ENCODE peak calls at places on chromosome 22, in four cellular contexts. Q, V, Z and G are unnamed samples.

GRCh38 chr22:49251371-49251770 is 576.3 kb downstream of the BRD1 start:
- DNase-seq in Q (no peak), V (no peak), Z (peak; percentile 23), G (no peak)

GRCh38 chr22:45008853-45009751 is 703 bp downstream of the PHF21B start:
- DNase-seq in Q (peak; percentile 31), V (no peak), Z (no peak), G (no peak)

GRCh38 chr22:50522806-50523438 is 2.5 kb downstream of the SCO2 start:
- DNase-seq in Q (no peak), V (no peak), Z (no peak), G (no peak)

GRCh38 chr22:31155425-31155824 is 4.6 kb upstream of the RNF185 start:
- DNase-seq in Q (no peak), V (no peak), Z (no peak), G (no peak)

GRCh38 chr22:42991010-42991651 is 23.8 kb downstream of the PACSIN2 start:
- DNase-seq in Q (peak; percentile 58), V (no peak), Z (no peak), G (no peak)

GRCh38 chr22:42801537-42802165 is 55.4 kb downstream of the ARFGAP3 start:
- DNase-seq in Q (no peak), V (no peak), Z (no peak), G (no peak)

GRCh38 chr22:30806391-30806861 is 111.8 kb downstream of the OSBP2 start:
- DNase-seq in Q (peak; percentile 57), V (no peak), Z (no peak), G (no peak)

GRCh38 chr22:44920183-44920582 is 89.6 kb downstream of the PHF21B start:
- DNase-seq in Q (no peak), V (peak; percentile 32), Z (peak; percentile 26), G (no peak)

GRCh38 chr22:31206896-31207687 is 5.0 kb upstream of the LIMK2 start:
- DNase-seq in Q (no peak), V (no peak), Z (no peak), G (no peak)

GRCh38 chr22:24965822-24966626 is 13.5 kb downstream of the KIAA1671 start:
- DNase-seq in Q (peak; percentile 33), V (no peak), Z (peak; percentile 95), G (no peak)

GRCh38 chr22:47174096-47174495 is 411.6 kb downstream of the TBC1D22A start:
- DNase-seq in Q (no peak), V (peak; percentile 56), Z (peak; percentile 34), G (no peak)

GRCh38 chr22:31926969-31927368 is 17.4 kb upstream of the YWHAH start:
- DNase-seq in Q (no peak), V (peak; percentile 49), Z (no peak), G (no peak)

GRCh38 chr22:42613869-42614268 is 814 bp downstream of the POLDIP3 start:
- DNase-seq in Q (no peak), V (no peak), Z (no peak), G (no peak)

GRCh38 chr22:44622147-44622427 is 79.9 kb upstream of the PRR5 start:
- DNase-seq in Q (peak; percentile 27), V (peak; percentile 70), Z (no peak), G (no peak)

GRCh38 chr22:39997939-39998726 is 3.4 kb downstream of the FAM83F start:
- DNase-seq in Q (peak; percentile 23), V (no peak), Z (peak; percentile 82), G (no peak)

GRCh38 chr22:26428515-26429457 is at the start of gene ASPHD2:
- DNase-seq in Q (peak; percentile 11), V (peak; percentile 93), Z (no peak), G (no peak)

GRCh38 chr22:45203150-45203974 is 37.3 kb downstream of the KIAA0930 start:
- DNase-seq in Q (no peak), V (peak; percentile 51), Z (no peak), G (no peak)

GRCh38 chr22:30892286-30892685 is 76.3 kb downstream of the MORC2 start:
- DNase-seq in Q (no peak), V (peak; percentile 48), Z (peak; percentile 40), G (no peak)

GRCh38 chr22:43885319-43885671 is 6.5 kb downstream of the PNPLA5 start:
- DNase-seq in Q (no peak), V (no peak), Z (no peak), G (no peak)

GRCh38 chr22:23893957-23894709 is at the start of gene MIF:
- DNase-seq in Q (peak; percentile 93), V (peak; percentile 100), Z (peak; percentile 95), G (peak; percentile 66)

GRCh38 chr22:26669060-26669481 is 11.7 kb downstream of the MIAT start:
- DNase-seq in Q (peak; percentile 76), V (peak; percentile 56), Z (no peak), G (no peak)

DNA sequence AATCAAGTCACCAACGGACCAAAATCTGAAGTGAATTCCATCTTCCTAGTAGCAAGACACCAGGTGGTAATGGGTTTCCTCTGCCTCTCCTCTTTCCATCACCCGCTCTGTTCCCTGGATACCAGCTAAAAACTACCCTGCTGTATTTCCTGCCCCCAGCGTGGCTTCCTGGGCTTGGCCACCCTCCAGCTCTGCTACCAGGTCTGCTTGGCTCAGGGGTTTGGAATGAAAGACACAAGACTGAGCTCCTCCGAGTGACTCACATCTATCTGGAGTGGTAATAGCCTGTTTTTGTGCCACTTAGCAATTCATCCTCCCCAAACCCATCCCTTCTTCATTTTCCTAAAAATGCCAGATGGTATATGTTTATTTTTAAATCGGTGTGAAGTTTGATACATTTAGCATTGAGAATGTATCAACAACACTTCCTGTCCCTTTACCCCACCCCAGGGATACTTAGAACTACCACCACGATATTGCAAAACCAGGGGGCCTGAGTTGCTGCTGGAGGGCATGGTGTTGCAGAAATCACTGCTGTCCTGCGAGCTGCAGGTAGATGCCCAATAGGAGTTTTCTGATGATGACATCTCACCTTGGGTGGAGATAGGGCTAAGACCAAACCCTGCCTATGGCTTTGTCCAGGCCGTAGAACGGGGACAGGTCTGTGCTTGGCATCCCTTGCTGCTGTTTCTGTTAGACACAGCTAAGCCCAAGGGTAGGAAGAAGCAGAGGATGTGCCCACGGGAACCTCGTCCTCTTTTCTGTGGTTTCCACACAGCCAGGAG is 7.5 kb upstream of the MICAL3 start:
- DNase-seq in Q (peak; percentile 80), V (peak; percentile 38), Z (no peak), G (no peak)
- H3K27ac ChIP-seq in Q (peak overlapping the region; percentile 85), V (no peak overlapping the region), Z (no peak overlapping the region), G (no peak overlapping the region)

DNA sequence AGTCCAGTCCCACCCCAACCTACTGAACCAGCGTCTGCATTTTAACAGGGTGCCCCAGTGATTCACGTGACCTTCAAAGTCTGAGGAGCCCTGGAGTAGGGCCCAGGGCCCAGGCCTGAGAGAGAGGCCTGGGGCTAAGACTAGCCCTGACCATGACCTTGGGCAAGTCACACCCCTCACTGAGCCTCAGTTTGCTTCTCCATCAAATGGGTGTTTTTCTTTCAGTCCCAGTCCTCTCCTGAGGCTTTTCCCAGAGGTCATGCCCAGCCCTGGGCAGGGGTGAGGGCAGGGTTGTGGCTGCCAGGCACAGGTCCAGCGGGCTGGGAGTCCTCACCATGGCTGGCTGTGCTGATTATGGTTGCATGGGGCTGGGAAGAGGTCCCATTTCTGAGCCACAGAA is 33.0 kb upstream of the GCAT start:
- DNase-seq in Q (no peak), V (no peak), Z (no peak), G (no peak)
- H3K27ac ChIP-seq in Q (no peak overlapping the region), V (no peak overlapping the region), Z (no peak overlapping the region), G (no peak overlapping the region)

DNA sequence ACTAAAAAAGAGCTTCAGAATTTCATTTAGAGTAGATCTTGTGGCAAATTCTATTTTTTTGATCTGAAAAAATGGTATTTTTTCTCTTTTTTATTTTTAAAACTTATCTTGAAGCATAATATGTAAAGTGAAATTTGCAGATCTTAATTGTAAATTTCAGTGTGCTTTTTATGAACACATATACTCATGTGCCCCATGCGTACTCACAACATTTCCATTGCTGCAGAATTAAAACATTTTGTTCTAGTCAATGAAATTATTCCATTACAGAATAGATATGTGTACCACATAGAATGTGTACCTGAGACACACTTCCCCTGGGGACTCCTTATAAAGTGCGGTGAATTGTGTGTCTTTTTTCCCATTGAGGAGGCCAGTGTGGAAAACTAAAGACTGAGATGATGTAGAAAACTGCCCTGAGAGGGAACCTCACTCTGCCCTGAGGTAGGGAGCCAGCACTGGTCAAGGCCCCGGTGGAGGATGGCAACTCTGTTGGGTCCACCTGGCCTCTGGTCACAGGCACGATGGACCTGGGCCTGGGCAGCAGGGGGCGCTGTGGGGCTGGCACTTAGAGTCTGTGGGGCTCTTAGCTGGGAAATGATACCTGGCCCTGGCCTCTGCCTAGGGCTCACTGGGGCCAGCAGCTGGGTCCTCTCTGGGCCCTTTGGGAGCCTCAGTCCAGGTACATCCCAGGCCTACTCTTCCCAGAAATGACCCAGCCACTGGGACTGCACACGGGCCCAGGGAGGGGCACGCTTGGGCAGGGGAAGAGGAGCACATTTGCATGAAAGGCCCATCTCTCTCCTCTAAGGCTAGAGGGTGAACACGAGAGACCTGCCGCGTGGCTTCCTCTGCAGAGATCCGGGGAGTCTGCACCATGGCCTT is 77.9 kb upstream of the TOP3B start:
- DNase-seq in Q (peak; percentile 44), V (peak; percentile 95), Z (peak; percentile 78), G (no peak)
- H3K27ac ChIP-seq in Q (no peak overlapping the region), V (peak overlapping the region; percentile 30), Z (peak overlapping the region; percentile 44), G (no peak overlapping the region)

DNA sequence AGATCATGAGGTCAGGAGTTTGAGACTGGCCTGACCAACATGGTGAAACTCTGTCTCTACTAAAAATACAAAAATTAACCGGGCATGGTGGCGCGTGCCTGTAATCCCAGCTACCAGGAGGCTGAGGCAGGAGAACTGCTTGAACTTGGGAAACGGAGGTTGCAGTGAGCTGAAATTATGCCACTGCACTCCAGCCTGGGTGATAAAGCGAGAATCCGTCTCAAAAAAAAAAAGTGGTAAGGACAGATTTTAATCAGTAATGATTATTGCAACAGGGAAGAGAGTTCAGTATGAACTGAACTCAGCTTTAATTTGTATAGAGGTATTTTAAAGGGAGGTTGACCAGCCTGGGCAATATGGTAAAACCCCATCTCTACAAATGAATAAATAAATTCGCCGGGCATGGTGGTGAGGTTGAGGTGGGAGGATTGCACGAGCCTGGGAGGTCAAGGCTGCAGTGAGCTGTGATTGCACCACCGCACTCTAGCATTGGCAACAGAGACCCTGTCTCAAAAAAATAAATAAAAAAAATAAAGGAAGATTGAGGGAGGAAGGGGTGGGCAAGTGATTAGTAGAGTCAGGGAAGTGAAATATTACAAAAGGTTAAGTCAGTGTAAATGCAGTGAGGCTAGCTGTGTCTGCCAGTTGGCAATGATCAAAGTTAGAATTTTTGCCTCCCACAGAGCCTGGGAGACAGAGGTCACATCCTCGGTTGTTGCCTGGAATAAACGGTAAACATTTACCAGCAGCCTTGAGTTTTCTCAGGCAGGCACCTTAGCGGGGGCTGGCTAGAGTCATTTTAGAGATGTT is 2.6 kb upstream of the MCM5 start:
- DNase-seq in Q (peak; percentile 85), V (no peak), Z (peak; percentile 72), G (no peak)
- H3K27ac ChIP-seq in Q (peak overlapping the region; percentile 77), V (peak overlapping the region; percentile 22), Z (peak overlapping the region; percentile 79), G (no peak overlapping the region)

GRCh38 chr22:36776722-36777121 is 803 bp upstream of the IFT27 start:
- DNase-seq in Q (no peak), V (no peak), Z (no peak), G (no peak)
- H3K27ac ChIP-seq in Q (peak overlapping the region; percentile 63), V (no peak overlapping the region), Z (no peak overlapping the region), G (no peak overlapping the region)

DNA sequence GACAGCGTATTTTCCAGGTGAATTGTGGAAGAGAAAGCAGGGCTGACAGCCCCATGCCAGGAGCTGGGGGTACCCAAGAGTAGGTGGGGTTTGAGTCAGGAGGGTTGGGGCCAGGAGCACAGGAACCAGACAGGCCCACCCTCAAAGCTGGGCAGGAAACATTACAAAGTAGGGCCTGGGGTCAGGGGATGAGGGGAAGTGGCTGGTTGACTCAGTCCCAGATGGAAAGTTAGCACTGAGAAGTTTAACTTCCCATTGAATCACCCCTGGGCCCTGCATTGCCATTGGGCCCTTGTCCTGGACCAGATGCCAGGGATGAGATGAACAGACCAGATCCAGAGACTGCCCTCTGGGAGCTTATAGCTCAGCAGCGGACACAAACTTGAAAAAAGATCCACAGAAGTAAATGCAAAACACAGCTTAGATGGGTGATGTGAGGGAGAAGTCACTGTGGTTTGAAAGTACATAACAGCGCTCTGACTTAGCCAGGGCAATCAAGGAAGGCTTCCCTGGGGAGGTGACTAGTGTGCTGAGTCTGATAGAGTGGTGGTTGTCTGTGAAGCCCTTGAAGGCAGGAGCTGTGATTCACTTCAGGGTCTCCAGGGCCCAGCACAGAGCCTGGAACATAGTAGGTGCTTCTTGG is 2.2 kb downstream of the MAFF start:
- DNase-seq in Q (no peak), V (no peak), Z (no peak), G (no peak)
- H3K27ac ChIP-seq in Q (no peak overlapping the region), V (no peak overlapping the region), Z (peak overlapping the region; percentile 98), G (peak overlapping the region; percentile 100)